ENCODE peak calls at places on chromosomes 7 and 10, in five cellular contexts. L is adipocyte, H is fibroblast of lung, G is AG09309, M is GM23248. J is an unnamed sample.

GRCh38 chr10:117804470-117805011 is 242.2 kb downstream of the RAB11FIP2 start:
- DNase-seq in G (no peak), M (peak), L (no peak), H (no peak), J (peak)

GRCh38 chr7:91212592-91212991 is 51.6 kb upstream of the FZD1 start:
- DNase-seq in L (no peak), G (no peak), H (peak), M (peak), J (peak)

GRCh38 chr7:144473908-144474307 is 70.4 kb upstream of the NOBOX start:
- DNase-seq in G (no peak), L (no peak), H (no peak), M (no peak), J (no peak)

GRCh38 chr7:57328457-57328856 is 121.5 kb upstream of the ZNF716 start:
- DNase-seq in G (no peak), H (no peak), M (no peak), L (no peak), J (no peak)

GRCh38 chr7:12067156-12067831 is 143.8 kb upstream of the TMEM106B start:
- DNase-seq in M (peak), H (peak), L (peak), G (peak), J (no peak)

GRCh38 chr10:103661198-103661950 is 167.9 kb downstream of the NEURL1 start:
- DNase-seq in H (peak), G (peak), M (peak), L (peak), J (peak)

GRCh38 chr7:78019457-78020130 is 221.0 kb downstream of the PHTF2 start:
- DNase-seq in M (peak), G (peak), H (peak), L (peak), J (peak)

GRCh38 chr7:80584778-80585177 is 53.7 kb upstream of the CD36 start:
- DNase-seq in H (peak), L (peak), G (peak), M (peak), J (no peak)

GRCh38 chr7:37369904-37370303 is 78.8 kb downstream of the ELMO1 start:
- DNase-seq in M (no peak), G (no peak), L (no peak), H (no peak), J (no peak)

GRCh38 chr7:80542398-80542797 is 30.5 kb upstream of the GNAT3 start:
- DNase-seq in H (peak), G (peak), L (peak), M (peak), J (no peak)

GRCh38 chr10:99329238-99329890 is at the start of gene CNNM1:
- DNase-seq in M (peak), G (no peak), H (peak), L (peak), J (peak)

GRCh38 chr7:158374586-158374985 is 213.0 kb downstream of the PTPRN2 start:
- DNase-seq in G (no peak), M (peak), H (no peak), L (no peak), J (peak)

GRCh38 chr7:151859111-151859947 is 17.6 kb downstream of the PRKAG2 start:
- DNase-seq in G (no peak), M (no peak), L (no peak), H (no peak), J (no peak)

GRCh38 chr7:106858618-106859532 is 6.2 kb upstream of the PIK3CG start:
- DNase-seq in G (no peak), L (no peak), M (no peak), H (no peak), J (peak)

GRCh38 chr10:71372882-71373495 is 23.7 kb upstream of the CDH23 start:
- DNase-seq in H (no peak), L (no peak), G (no peak), M (peak), J (no peak)

GRCh38 chr7:154302380-154302779 is 250.2 kb downstream of the DPP6 start:
- DNase-seq in H (no peak), L (no peak), G (no peak), M (no peak), J (no peak)

GRCh38 chr7:1432411-1433082 is 26.7 kb downstream of the MICALL2 start:
- DNase-seq in H (peak), L (peak), M (peak), G (no peak), J (peak)

GRCh38 chr7:105439174-105439893 is 50.6 kb upstream of the SRPK2 start:
- DNase-seq in H (peak), M (peak), L (peak), G (peak), J (peak)

GRCh38 chr7:44059219-44060090 is 5.9 kb downstream of the PGAM2 start:
- DNase-seq in G (no peak), H (no peak), M (no peak), L (no peak), J (no peak)

GRCh38 chr7:44277391-44277790 is 48.0 kb downstream of the CAMK2B start:
- DNase-seq in L (no peak), M (no peak), H (no peak), G (no peak), J (no peak)

GRCh38 chr10:84783386-84783785 is 455.0 kb downstream of the CCSER2 start:
- DNase-seq in H (no peak), M (peak), G (no peak), L (peak), J (no peak)

GRCh38 chr7:77690289-77690688 is 6.0 kb upstream of the RSBN1L start:
- DNase-seq in M (no peak), H (no peak), L (no peak), G (no peak), J (no peak)

GRCh38 chr7:114086491-114086905 is 167.7 kb upstream of the PPP1R3A start:
- DNase-seq in H (no peak), G (no peak), M (peak), L (peak), J (no peak)

GRCh38 chr7:128217030-128217805 is 23.9 kb upstream of the LEP start:
- DNase-seq in L (peak), H (peak), G (peak), M (peak), J (peak)

GRCh38 chr7:55260171-55260570 is 105.0 kb upstream of the LANCL2 start:
- DNase-seq in M (no peak), G (no peak), L (no peak), H (no peak), J (no peak)

GRCh38 chr7:130804156-130804708 is 70.2 kb upstream of the KLF14 start:
- DNase-seq in M (no peak), H (no peak), G (no peak), L (peak), J (no peak)

GRCh38 chr10:78579995-78580394 is 488.8 kb upstream of the ZMIZ1 start:
- DNase-seq in L (no peak), H (peak), G (no peak), M (no peak), J (peak)

GRCh38 chr10:47146571-47146970 is 153.4 kb upstream of the GDF10 start:
- DNase-seq in G (no peak), M (no peak), H (no peak), L (no peak), J (no peak)

GRCh38 chr7:98460902-98461301 is 60.0 kb upstream of the BAIAP2L1 start:
- DNase-seq in M (no peak), H (no peak), L (no peak), G (no peak), J (no peak)

GRCh38 chr7:22561356-22561755 is 61.4 kb upstream of the STEAP1B start:
- DNase-seq in M (peak), G (peak), L (peak), H (peak), J (peak)

GRCh38 chr7:50608196-50608906 is 43.1 kb upstream of the DDC start:
- DNase-seq in L (no peak), H (no peak), G (no peak), M (no peak), J (no peak)
- H3K4me3 ChIP-seq in L (no peak), H (no peak), G (no peak), M (no peak), J (no peak)

GRCh38 chr10:86969421-86970041 is 1.2 kb downstream of the ADIRF start:
- DNase-seq in H (peak), G (no peak), L (peak), M (peak), J (peak)
- H3K4me3 ChIP-seq in H (peak), G (peak), L (peak), M (peak), J (peak)

GRCh38 chr10:110176626-110177025 is 30.8 kb upstream of the MXI1 start:
- DNase-seq in G (no peak), H (peak), M (no peak), L (no peak), J (no peak)
- H3K4me3 ChIP-seq in G (no peak), H (no peak), M (no peak), L (no peak), J (no peak)

GRCh38 chr7:27362026-27362425 is 119.4 kb downstream of the EVX1 start:
- DNase-seq in G (no peak), M (no peak), H (no peak), L (no peak), J (no peak)
- H3K4me3 ChIP-seq in G (no peak), M (no peak), H (no peak), L (no peak), J (no peak)

DNA sequence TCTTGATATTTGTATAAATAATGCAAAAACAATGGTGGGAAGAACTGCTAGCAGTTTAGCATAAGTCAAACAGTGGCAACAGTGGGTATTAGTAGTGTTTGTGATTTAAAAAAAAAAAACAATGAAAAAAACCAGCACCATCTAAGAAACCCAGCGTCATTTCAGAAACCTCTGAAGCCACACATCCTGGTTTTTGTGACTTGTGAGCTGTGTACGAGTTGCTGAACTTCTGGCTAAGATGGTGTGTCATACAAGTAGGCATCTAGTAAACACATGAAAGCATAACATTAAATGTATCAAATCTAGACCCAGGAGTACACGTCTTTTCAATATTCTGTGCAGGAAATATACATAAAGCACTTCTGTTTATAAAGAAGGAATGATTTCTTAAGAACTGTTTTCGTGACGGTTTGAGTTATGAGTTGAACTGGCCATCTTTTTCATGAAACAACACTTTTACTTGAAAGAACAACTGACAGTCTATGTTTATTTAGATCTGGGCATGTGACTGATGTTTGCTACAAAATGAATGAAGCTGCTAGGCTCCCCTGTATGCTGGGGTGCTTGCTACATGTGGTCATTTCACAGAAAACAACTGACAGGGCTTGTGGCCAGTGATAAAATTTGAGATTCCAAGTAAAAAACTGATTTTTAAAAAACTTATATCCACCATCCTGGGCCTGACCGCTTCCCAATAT is 143.5 kb downstream of the PIP4K2A start:
- DNase-seq in L (no peak), H (no peak), G (no peak), M (no peak), J (no peak)
- H3K4me3 ChIP-seq in L (no peak), H (no peak), G (no peak), M (no peak), J (no peak)

DNA sequence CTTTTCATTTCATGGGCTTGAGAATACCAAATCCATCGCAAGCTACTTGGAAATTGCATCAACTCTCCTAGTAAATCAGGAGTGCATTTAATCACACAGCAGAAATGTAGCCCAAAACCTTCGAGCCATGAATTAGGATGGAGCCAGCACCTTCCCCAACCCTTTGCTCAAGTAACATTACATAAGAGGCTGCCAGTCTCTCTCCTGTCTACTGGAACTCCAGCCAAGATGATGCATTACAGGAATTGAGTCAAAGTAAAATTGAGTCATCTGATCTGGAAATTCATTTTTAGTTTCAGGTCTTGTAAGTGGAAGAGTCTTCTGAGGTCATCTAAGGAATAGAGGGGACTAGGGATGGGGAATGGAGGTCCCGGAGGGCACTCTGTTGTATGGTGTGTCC is 69.7 kb upstream of the FHIP2A start:
- DNase-seq in H (no peak), G (peak), M (peak), L (no peak), J (peak)
- H3K4me3 ChIP-seq in H (no peak), G (no peak), M (no peak), L (no peak), J (no peak)

GRCh38 chr7:4766666-4767530 is 8.5 kb upstream of the AP5Z1 start:
- DNase-seq in G (no peak), L (no peak), M (no peak), H (no peak), J (no peak)
- H3K4me3 ChIP-seq in G (no peak), L (no peak), M (no peak), H (no peak), J (no peak)

J was measured in MG63.